ENCODE peak calls at places on chromosomes 3 and 15, in four cellular contexts. P is uterus, D is pancreas, C is AG04450. O is an unnamed sample.

GRCh38 chr3:45024601-45025262 is 1.4 kb upstream of the CLEC3B start:
- DNase-seq in D (no peak), C (no peak), P (no peak), O (no peak)

GRCh38 chr3:182810574-182811268 is 17.4 kb downstream of the ATP11B start:
- DNase-seq in P (no peak), C (no peak), D (no peak), O (no peak)

GRCh38 chr3:39141211-39141995 is 12.0 kb downstream of the CSRNP1 start:
- DNase-seq in C (no peak), P (peak), D (peak), O (no peak)

GRCh38 chr15:68819451-68820204 is 1.1 kb downstream of the ANP32A start:
- DNase-seq in P (peak), C (no peak), D (peak), O (peak)

GRCh38 chr3:50675179-50676030 is 678 bp downstream of the DOCK3 start:
- DNase-seq in P (no peak), D (peak), C (no peak), O (peak)

GRCh38 chr3:140186421-140186920 is 251.5 kb downstream of the CLSTN2 start:
- DNase-seq in P (peak), C (no peak), D (peak), O (no peak)

GRCh38 chr3:53286727-53287412 is 31.0 kb upstream of the TKT start:
- DNase-seq in C (peak), D (no peak), P (no peak), O (no peak)

GRCh38 chr15:74545776-74546656 is 5.0 kb downstream of the ARID3B start:
- DNase-seq in P (peak), C (peak), D (peak), O (peak)

GRCh38 chr3:9067352-9067975 is 104.2 kb upstream of the RAD18 start:
- DNase-seq in C (peak), D (peak), P (peak), O (no peak)

GRCh38 chr15:62059818-62060115 is 480 bp downstream of the VPS13C start:
- DNase-seq in D (peak), P (peak), C (no peak), O (peak)

GRCh38 chr3:194375921-194376570 is 6.5 kb upstream of the LRRC15 start:
- DNase-seq in P (no peak), C (no peak), D (no peak), O (no peak)

GRCh38 chr15:63189955-63190691 is 717 bp downstream of the RAB8B start:
- DNase-seq in P (no peak), D (no peak), C (no peak), O (no peak)

GRCh38 chr3:198071602-198072285 is 111.7 kb downstream of the LMLN start:
- DNase-seq in D (no peak), C (peak), P (no peak), O (no peak)

GRCh38 chr3:126351771-126352475 is 5.3 kb downstream of the KLF15 start:
- DNase-seq in P (peak), D (no peak), C (no peak), O (peak)

GRCh38 chr15:52151353-52151752 is 38.8 kb upstream of the BCL2L10 start:
- DNase-seq in P (no peak), D (no peak), C (no peak), O (no peak)

GRCh38 chr15:57505949-57506391 is 85.7 kb upstream of the MYZAP start:
- DNase-seq in C (no peak), D (peak), P (peak), O (no peak)

GRCh38 chr15:77107531-77108355 is 36.8 kb upstream of the TSPAN3 start:
- DNase-seq in C (peak), P (peak), D (peak), O (no peak)

GRCh38 chr15:93897377-93897776 is 334.0 kb upstream of the MCTP2 start:
- DNase-seq in C (no peak), P (no peak), D (no peak), O (no peak)

GRCh38 chr3:54188176-54188791 is 65.9 kb downstream of the CACNA2D3 start:
- DNase-seq in D (peak), P (no peak), C (no peak), O (no peak)

GRCh38 chr15:61091229-61091628 is 137.9 kb downstream of the RORA start:
- DNase-seq in P (peak), C (no peak), D (no peak), O (no peak)

GRCh38 chr3:187811580-187812250 is 66.4 kb upstream of the BCL6 start:
- DNase-seq in C (peak), P (no peak), D (no peak), O (no peak)

GRCh38 chr15:29682781-29683180 is 139.5 kb downstream of the TJP1 start:
- DNase-seq in P (no peak), C (no peak), D (no peak), O (no peak)

GRCh38 chr3:16885588-16885903 is 791 bp downstream of the PLCL2 start:
- DNase-seq in C (no peak), D (no peak), P (no peak), O (no peak)

GRCh38 chr3:78726545-78726944 is 1041.3 kb downstream of the ROBO1 start:
- DNase-seq in C (no peak), P (no peak), D (no peak), O (no peak)

GRCh38 chr3:148238421-148238821 is 459.3 kb upstream of the AGTR1 start:
- DNase-seq in C (no peak), P (no peak), D (no peak), O (no peak)

GRCh38 chr3:56342475-56342874 is 125.8 kb downstream of the ERC2 start:
- DNase-seq in C (no peak), D (no peak), P (no peak), O (no peak)

GRCh38 chr3:48915296-48915695 is 3.3 kb upstream of the ARIH2 start:
- DNase-seq in P (no peak), D (no peak), C (no peak), O (no peak)

GRCh38 chr3:66463054-66463631 is 37.7 kb downstream of the LRIG1 start:
- DNase-seq in C (no peak), D (no peak), P (no peak), O (no peak)

GRCh38 chr3:173411288-173412064 is 13.9 kb downstream of the NLGN1 start:
- DNase-seq in P (no peak), C (no peak), D (no peak), O (no peak)

GRCh38 chr3:5568451-5568850 is 380.9 kb downstream of the EDEM1 start:
- DNase-seq in D (no peak), P (no peak), C (no peak), O (no peak)

GRCh38 chr3:47394867-47395266 is 14.0 kb downstream of the PTPN23 start:
- DNase-seq in P (no peak), D (no peak), C (no peak), O (no peak)

GRCh38 chr15:78076231-78077052 is 1.1 kb downstream of the TBC1D2B start:
- DNase-seq in C (no peak), P (no peak), D (no peak), O (no peak)

GRCh38 chr3:32310918-32311839 is 72.7 kb downstream of the CMTM8 start:
- DNase-seq in C (no peak), D (no peak), P (no peak), O (no peak)

GRCh38 chr3:30659270-30660127 is 53.1 kb downstream of the TGFBR2 start:
- DNase-seq in C (peak), P (no peak), D (no peak), O (no peak)

GRCh38 chr3:151918253-151919029 is 45.0 kb downstream of the SUCNR1 start:
- DNase-seq in D (no peak), P (no peak), C (peak), O (no peak)

GRCh38 chr3:180808823-180809575 is 103.5 kb upstream of the FXR1 start:
- DNase-seq in P (no peak), C (no peak), D (no peak), O (no peak)

GRCh38 chr3:24351779-24352469 is 142.7 kb downstream of the THRB start:
- DNase-seq in C (no peak), P (peak), D (peak), O (no peak)

GRCh38 chr3:185932213-185932612 is 5.6 kb downstream of the TRA2B start:
- DNase-seq in C (no peak), P (no peak), D (no peak), O (no peak)

GRCh38 chr15:90400759-90401314 is 12.8 kb downstream of the IQGAP1 start:
- DNase-seq in P (peak), D (peak), C (peak), O (no peak)

GRCh38 chr3:149393355-149394165 is 16.1 kb upstream of the TM4SF1 start:
- DNase-seq in P (peak), D (peak), C (peak), O (no peak)
- TF ChIP-seq CTCF in P (peak), D (peak), C (peak), O (no peak)

GRCh38 chr15:67758610-67759300 is 66.6 kb upstream of the SKOR1 start:
- DNase-seq in P (no peak), D (no peak), C (no peak), O (no peak)
- TF ChIP-seq CTCF in P (no peak), D (no peak), C (no peak), O (no peak)

DNA sequence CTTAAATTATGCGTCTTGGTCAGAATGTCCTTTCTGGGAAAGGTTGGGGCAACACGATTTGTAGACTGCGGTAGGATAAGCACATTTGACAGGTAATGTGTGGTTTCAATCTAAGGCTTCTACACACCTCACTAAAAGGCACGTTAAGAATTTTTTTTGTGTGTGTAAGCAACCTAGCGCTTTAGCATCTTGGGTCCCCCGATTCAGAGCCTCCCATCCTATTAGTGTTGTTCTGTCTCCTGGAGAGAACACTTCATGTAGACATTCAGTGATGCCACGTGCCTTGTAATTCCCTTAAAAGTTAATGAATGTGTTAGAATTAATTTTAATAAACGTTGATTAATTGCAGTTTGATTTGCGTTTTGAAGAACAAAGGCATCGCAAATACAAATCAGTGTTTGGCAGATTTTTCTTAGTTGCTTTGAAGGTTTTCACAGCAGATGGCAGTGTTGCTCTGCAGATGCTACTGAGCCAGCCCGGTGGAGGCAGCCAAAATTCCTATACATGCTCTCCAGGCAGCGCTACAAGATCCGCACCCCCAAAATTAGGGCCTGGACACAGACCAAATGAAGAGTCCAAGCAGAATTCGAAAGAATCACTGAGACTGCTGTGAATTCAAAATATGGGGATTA is 63.5 kb downstream of the OTOL1 start:
- DNase-seq in P (peak), D (no peak), C (no peak), O (no peak)
- TF ChIP-seq CTCF in P (peak), D (no peak), C (peak), O (no peak)

GRCh38 chr3:14474363-14475081 is 65.6 kb downstream of the GRIP2 start:
- DNase-seq in C (no peak), P (no peak), D (no peak), O (no peak)
- TF ChIP-seq CTCF in C (no peak), P (no peak), D (no peak), O (no peak)

GRCh38 chr3:7423995-7424394 is 563.1 kb downstream of the GRM7 start:
- DNase-seq in D (no peak), P (no peak), C (no peak), O (no peak)

GRCh38 chr3:7421065-7421464 is 560.1 kb downstream of the GRM7 start:
- DNase-seq in D (no peak), C (no peak), P (no peak), O (no peak)
- TF ChIP-seq CTCF in D (no peak), C (no peak), P (no peak), O (no peak)

DNA sequence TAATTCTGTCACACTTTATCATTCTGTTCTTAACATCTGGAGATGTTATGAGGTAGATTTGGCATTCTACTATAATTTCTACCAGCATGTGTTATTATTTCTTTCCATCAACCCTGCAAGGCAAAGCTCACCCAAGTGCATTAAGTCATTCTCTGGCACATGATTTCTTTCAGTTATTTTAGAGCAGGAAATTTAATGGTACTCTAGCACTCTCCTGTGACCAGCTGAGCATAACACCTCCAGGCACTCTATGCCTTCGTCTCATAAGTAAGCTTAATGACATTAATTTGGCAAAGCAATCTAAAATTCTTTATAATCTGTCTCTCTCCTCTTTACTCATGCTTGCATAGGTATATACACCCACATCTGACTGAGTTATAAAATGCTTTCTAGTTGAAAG is 300.2 kb upstream of the GPR149 start:
- DNase-seq in C (no peak), D (no peak), P (no peak), O (no peak)
- TF ChIP-seq CTCF in C (no peak), D (no peak), P (no peak), O (no peak)

GRCh38 chr15:70504305-70504951 is 258.9 kb downstream of the UACA start:
- DNase-seq in C (no peak), D (peak), P (peak), O (peak)

GRCh38 chr15:70505411-70505919 is 257.9 kb downstream of the UACA start:
- DNase-seq in P (no peak), D (no peak), C (peak), O (no peak)

GRCh38 chr15:70505971-70506887 is 257.1 kb downstream of the UACA start:
- DNase-seq in C (no peak), D (no peak), P (no peak), O (no peak)

GRCh38 chr15:70503798-70504304 is 259.5 kb downstream of the UACA start:
- DNase-seq in P (no peak), C (no peak), D (no peak), O (no peak)

DNA sequence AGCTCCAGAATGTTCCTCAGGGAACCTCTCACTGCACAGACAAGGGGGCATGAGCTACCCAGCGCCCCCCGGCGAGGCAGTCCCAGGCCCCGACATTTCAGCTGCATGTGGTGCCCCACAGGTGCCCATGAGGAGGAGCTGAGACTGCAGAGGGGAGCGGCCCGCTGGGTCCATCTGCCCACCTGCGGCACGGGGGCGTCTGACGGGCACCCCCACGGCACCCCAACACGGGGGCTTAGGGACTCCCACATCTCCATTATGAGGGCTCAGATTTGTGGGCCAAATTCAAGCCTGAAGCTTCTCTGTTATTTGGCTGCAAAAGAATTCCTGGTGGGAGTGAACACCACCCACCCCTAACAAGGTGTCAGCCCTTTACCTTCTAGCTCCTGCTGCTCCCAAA is 258.4 kb downstream of the UACA start:
- DNase-seq in C (no peak), P (no peak), D (no peak), O (no peak)
- TF ChIP-seq CTCF in C (no peak), P (no peak), D (no peak), O (no peak)

DNA sequence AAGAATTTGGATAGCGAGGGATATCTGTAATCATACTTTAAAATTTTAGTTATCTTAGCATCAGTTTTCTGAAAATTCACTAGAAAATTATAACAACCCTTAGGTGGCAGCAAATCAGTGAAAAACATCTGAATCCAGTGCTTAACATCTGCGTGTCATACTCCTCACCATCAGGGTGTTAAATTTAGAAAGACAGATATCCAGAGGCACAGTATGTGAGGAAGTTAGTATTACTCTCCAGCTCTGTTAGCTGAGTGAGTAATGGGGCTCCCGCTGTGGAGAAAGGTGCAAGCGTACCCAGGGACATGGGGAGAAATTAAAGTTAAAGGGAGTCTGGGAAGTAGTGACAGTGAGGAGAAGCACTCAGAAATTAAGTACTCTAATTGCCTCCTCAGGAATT is 50.9 kb downstream of the CEP63 start:
- DNase-seq in C (no peak), P (no peak), D (no peak), O (no peak)
- TF ChIP-seq CTCF in C (no peak), P (no peak), D (no peak), O (no peak)

O was measured in activated B cell treated with CpG ODN at 0.5 μM for 24 hours.